ENCODE peak calls at places on chromosomes 12 and 14, in six cellular contexts. I is spleen, J is right atrium auricular region, H is psoas muscle, T is heart left ventricle, S is lower leg skin. P is an unnamed sample.

GRCh38 chr14:33693237-33693636 is 257.6 kb downstream of the EGLN3 start:
- DNase-seq in J (no peak), T (no peak), I (no peak), S (no peak), H (no peak), P (no peak)

GRCh38 chr12:130856088-130856487 is 15.8 kb upstream of the RAN start:
- DNase-seq in H (no peak), I (no peak), J (no peak), S (no peak), T (no peak), P (no peak)

GRCh38 chr12:58414398-58414871 is 473.1 kb downstream of the ATP23 start:
- DNase-seq in S (no peak), H (no peak), T (no peak), J (no peak), I (no peak), P (no peak)

GRCh38 chr12:52436000-52436827 is 2.0 kb upstream of the KRT75 start:
- DNase-seq in S (peak), I (no peak), T (no peak), J (peak), H (no peak), P (no peak)

GRCh38 chr14:91511014-91511466 is 930 bp upstream of the PPP4R3A start:
- DNase-seq in I (no peak), S (no peak), T (no peak), H (no peak), J (no peak), P (no peak)

GRCh38 chr12:89070603-89071002 is 281.7 kb downstream of the DUSP6 start:
- DNase-seq in T (no peak), I (no peak), H (no peak), S (no peak), J (no peak), P (no peak)

GRCh38 chr12:6632026-6632978 is 3.5 kb downstream of the LPAR5 start:
- DNase-seq in T (no peak), S (no peak), J (no peak), I (peak), H (peak), P (peak)

GRCh38 chr12:27868165-27868564 is 88.1 kb upstream of the MANSC4 start:
- DNase-seq in I (no peak), S (no peak), H (no peak), J (no peak), T (no peak), P (no peak)

GRCh38 chr12:56143870-56144269 is 8.5 kb upstream of the MYL6B start:
- DNase-seq in S (no peak), I (no peak), H (no peak), T (no peak), J (no peak), P (no peak)

GRCh38 chr12:3117144-3117581 is 40.0 kb downstream of the TSPAN9 start:
- DNase-seq in T (no peak), J (peak), S (no peak), I (no peak), H (peak), P (no peak)

GRCh38 chr12:15033029-15033428 is 60.2 kb downstream of the PDE6H start:
- DNase-seq in T (no peak), J (no peak), H (no peak), S (no peak), I (no peak), P (no peak)

GRCh38 chr12:89883630-89884364 is 175.2 kb upstream of the ATP2B1 start:
- DNase-seq in I (no peak), H (no peak), T (no peak), J (no peak), S (no peak), P (no peak)

GRCh38 chr12:22042981-22043669 is 2.9 kb upstream of the CMAS start:
- DNase-seq in J (no peak), I (no peak), S (no peak), H (no peak), T (no peak), P (no peak)

GRCh38 chr14:54867011-54867410 is 35.6 kb downstream of the GCH1 start:
- DNase-seq in T (no peak), S (no peak), I (no peak), J (no peak), H (no peak), P (no peak)

GRCh38 chr12:104454997-104455396 is 1.8 kb upstream of the CHST11 start:
- DNase-seq in H (no peak), T (no peak), J (no peak), I (no peak), S (no peak), P (no peak)

GRCh38 chr12:105275997-105276760 is 40.2 kb upstream of the APPL2 start:
- DNase-seq in T (no peak), S (no peak), H (no peak), I (no peak), J (no peak), P (no peak)

GRCh38 chr12:65464930-65465329 is 186.4 kb downstream of the MSRB3 start:
- DNase-seq in T (no peak), J (no peak), S (no peak), H (no peak), I (no peak), P (no peak)

GRCh38 chr12:6928703-6929407 is 1.1 kb downstream of the ATN1 start:
- DNase-seq in J (no peak), I (peak), T (no peak), S (no peak), H (no peak), P (no peak)

GRCh38 chr12:49346659-49347306 is at the start of gene DNAJC22:
- DNase-seq in S (peak), H (no peak), J (no peak), I (no peak), T (no peak), P (peak)

GRCh38 chr12:106866426-106867080 is 89.2 kb upstream of the TMEM263 start:
- DNase-seq in S (no peak), J (no peak), I (no peak), T (no peak), H (no peak), P (no peak)

GRCh38 chr14:101248056-101248725 is 313.1 kb upstream of the DIO3 start:
- DNase-seq in H (peak), I (peak), S (peak), T (peak), J (peak), P (no peak)

GRCh38 chr14:73786632-73786941 is 65.0 kb upstream of the PTGR2 start:
- DNase-seq in J (no peak), H (peak), T (no peak), I (no peak), S (no peak), P (no peak)

GRCh38 chr12:6313326-6313940 is 3.0 kb downstream of the PLEKHG6 start:
- DNase-seq in T (no peak), J (no peak), S (no peak), H (no peak), I (peak), P (no peak)

GRCh38 chr12:57524814-57525614 is 2.4 kb downstream of the MBD6 start:
- DNase-seq in T (no peak), H (peak), S (peak), I (peak), J (no peak), P (no peak)

GRCh38 chr12:120119395-120119973 is 2.9 kb upstream of the RAB35 start:
- DNase-seq in H (no peak), J (no peak), I (no peak), T (no peak), S (no peak), P (no peak)

GRCh38 chr12:49233842-49234526 is 30.9 kb upstream of the TUBA1C start:
- DNase-seq in T (peak), J (peak), S (peak), I (peak), H (peak), P (peak)

GRCh38 chr14:55850803-55851202 is 267.4 kb upstream of the PELI2 start:
- DNase-seq in S (no peak), I (no peak), H (no peak), J (no peak), T (no peak), P (no peak)

DNA sequence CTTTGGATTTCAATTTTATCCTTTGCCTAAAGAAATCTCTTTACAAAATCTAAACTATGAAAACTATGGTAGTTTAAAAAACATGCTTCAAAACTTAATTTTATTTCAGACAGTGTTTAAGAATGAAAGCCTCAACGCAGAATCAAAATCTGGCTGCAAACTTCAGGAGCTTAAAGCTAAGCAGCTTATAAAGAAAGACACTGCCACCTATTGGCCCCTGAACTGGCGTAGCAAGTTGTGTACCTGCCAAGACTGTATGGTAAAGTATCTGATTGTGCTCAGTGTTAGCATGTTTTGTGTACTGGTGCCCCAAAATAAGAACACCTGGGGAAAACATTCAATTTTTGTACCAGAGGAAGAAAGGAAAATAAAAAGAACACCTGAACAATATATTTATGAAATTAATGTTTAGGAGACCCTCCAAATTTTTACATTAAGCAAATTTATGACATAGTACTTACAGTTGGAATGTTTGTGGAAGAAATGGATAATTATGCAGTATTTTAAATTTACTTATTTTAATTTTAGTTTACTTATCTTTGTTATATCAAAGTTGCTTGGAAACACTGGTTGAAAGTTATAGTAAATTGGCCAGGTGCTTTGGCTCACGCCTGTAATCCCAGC is 12.2 kb downstream of the UBR7 start:
- DNase-seq in J (no peak), T (no peak), H (no peak), I (no peak), S (no peak), P (no peak)
- TF ChIP-seq CTCF in J (no peak), T (peak), H (peak), I (peak), S (no peak), P (no peak)

GRCh38 chr14:51242545-51243490 is 2.8 kb downstream of the TMX1 start:
- DNase-seq in J (no peak), S (no peak), I (no peak), T (no peak), H (no peak), P (no peak)
- TF ChIP-seq CTCF in J (no peak), S (no peak), I (no peak), T (no peak), H (no peak), P (no peak)

DNA sequence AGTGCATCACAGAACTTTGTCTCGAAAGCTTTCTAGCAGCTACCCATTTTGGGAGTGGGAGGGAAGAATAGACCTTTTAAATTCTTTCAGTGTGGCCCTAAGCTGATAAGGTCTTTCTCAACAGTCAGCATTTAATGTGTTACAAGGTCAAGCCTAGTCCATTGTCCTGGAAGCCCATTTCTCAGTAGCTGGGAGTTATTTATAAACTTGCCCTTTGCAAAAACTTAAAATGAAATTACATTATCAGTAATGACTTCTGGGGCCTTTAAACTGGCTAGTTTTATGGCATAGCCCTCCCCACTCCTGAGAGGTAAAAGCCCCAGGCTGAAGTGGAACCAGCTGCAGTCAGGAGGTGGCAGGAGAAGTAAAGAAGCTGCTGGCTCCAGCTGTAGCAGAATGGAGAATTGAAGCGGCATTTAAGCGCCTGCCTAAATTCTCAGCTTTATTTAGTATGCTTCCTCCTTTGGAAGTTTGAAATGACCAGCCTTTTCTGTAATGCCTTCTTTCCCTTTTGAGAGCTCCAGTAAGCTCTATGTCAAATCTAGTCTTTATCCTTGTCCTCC is 12.4 kb downstream of the COPZ1 start:
- DNase-seq in J (no peak), T (no peak), H (no peak), I (no peak), S (no peak), P (no peak)
- TF ChIP-seq CTCF in J (no peak), T (peak), H (peak), I (no peak), S (no peak), P (no peak)

DNA sequence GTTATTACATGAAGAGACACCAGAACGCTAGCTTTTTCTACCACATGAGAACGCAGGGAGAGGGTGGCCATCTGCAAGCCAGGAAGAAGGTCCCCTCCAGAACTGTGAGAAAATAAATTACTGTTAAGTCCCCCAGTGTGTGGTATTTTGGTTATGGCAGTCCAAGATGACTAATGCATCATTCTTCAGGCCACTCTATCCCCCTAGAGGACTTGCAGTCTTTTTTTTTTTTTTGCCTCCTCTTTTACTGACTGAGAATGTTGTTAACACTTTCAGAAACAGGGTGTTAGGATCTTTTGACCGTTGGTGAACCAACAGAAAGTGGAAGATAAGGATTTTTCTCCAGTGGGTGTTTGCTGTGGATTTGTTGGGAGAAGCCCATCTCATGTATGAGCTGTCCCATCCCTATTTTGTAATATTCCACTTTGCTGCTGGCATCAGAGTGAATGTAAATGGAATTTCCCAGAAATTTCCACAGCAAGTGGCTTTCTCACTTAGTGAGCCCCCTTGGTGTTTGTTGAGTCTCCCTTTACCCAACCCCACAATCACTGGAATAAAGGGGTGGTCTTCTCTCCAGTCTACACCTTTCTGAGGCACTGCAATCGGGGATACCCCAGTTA is 37.9 kb downstream of the MARK3 start:
- DNase-seq in I (no peak), H (no peak), S (no peak), T (no peak), J (no peak), P (no peak)
- TF ChIP-seq CTCF in I (no peak), H (no peak), S (no peak), T (no peak), J (no peak), P (no peak)

GRCh38 chr14:36207500-36207899 is 31.0 kb upstream of the PTCSC3 start:
- DNase-seq in T (no peak), J (no peak), S (no peak), I (no peak), H (no peak), P (no peak)
- TF ChIP-seq CTCF in T (peak), J (no peak), S (no peak), I (no peak), H (peak), P (no peak)